ENCODE peak calls at places on chromosome 17, in seven cellular contexts. Q is stimulated activated CD8-positive, alpha-beta memory T cell treated with anti-CD3 and anti-CD28 coated beads, Interleukin-12 subunit alpha, Interleukin-12 subunit beta, amount 100 ng/mL, for 1 hour; E is T-helper 17 cell; U is transverse colon; Z is thoracic aorta; J is CD8-positive, alpha-beta memory T cell; N is progenitor cell of endocrine pancreas. X is an unnamed sample.

GRCh38 chr17:41418116-41418860 is 6.1 kb downstream of the KRT37 start:
- DNase-seq in Q (no peak), E (no peak), U (no peak), Z (no peak), J (no peak), N (no peak), X (no peak)

GRCh38 chr17:9021158-9021984 is at the start of gene NTN1:
- DNase-seq in Q (no peak), E (peak; percentile 37), U (peak; percentile 30), Z (no peak), J (peak; percentile 54), N (peak; percentile 46), X (peak; percentile 44)

GRCh38 chr17:75455896-75456416 is 479 bp upstream of the TMEM94 start:
- DNase-seq in Q (no peak), E (no peak), U (peak; percentile 27), Z (no peak), J (no peak), N (no peak), X (no peak)

GRCh38 chr17:45782889-45783592 is 1.1 kb upstream of the CRHR1 start:
- DNase-seq in Q (no peak), E (no peak), U (no peak), Z (no peak), J (peak; percentile 8), N (peak; percentile 61), X (no peak)

GRCh38 chr17:8047769-8048110 is 8.9 kb downstream of the ALOX15B start:
- DNase-seq in Q (no peak), E (no peak), U (no peak), Z (no peak), J (no peak), N (no peak), X (no peak)

GRCh38 chr17:41020346-41020745 is 6.7 kb downstream of the KRTAP1-5 start:
- DNase-seq in Q (no peak), E (no peak), U (no peak), Z (no peak), J (no peak), N (no peak), X (no peak)

GRCh38 chr17:51120357-51120738 is 320 bp downstream of the SPAG9 start:
- DNase-seq in Q (peak; percentile 28), E (peak; percentile 35), U (peak; percentile 60), Z (no peak), J (no peak), N (no peak), X (no peak)

GRCh38 chr17:74986206-74986576 is 1.2 kb upstream of the CDR2L start:
- DNase-seq in Q (no peak), E (no peak), U (no peak), Z (no peak), J (no peak), N (no peak), X (no peak)

GRCh38 chr17:72788950-72789585 is 303.4 kb downstream of the SLC39A11 start:
- DNase-seq in Q (no peak), E (no peak), U (no peak), Z (no peak), J (no peak), N (no peak), X (no peak)

GRCh38 chr17:64492481-64493109 is 4.3 kb downstream of the POLG2 start:
- DNase-seq in Q (no peak), E (no peak), U (no peak), Z (no peak), J (peak; percentile 28), N (no peak), X (no peak)